ENCODE peak calls at places on chromosome 14, in six cellular contexts. X, S, Y, Q, W and A are unnamed samples. For H3K27me3, the result is how much of the 10 kb centered on the place peaks cover.

GRCh38 chr14:50347521-50347920 is 35.4 kb downstream of the DMAC2L start:
- DNase-seq in X (no peak), S (no peak), Y (no peak), Q (peak), W (no peak), A (no peak)

GRCh38 chr14:102078344-102078743 is 8.5 kb downstream of the HSP90AA1 start:
- DNase-seq in X (no peak), S (no peak), Y (no peak), Q (no peak), W (no peak), A (no peak)

GRCh38 chr14:96997996-96998395 is 200.8 kb downstream of the VRK1 start:
- DNase-seq in X (no peak), S (no peak), Y (no peak), Q (no peak), W (no peak), A (no peak)

GRCh38 chr14:57833304-57833703 is 32.6 kb downstream of the SLC35F4 start:
- DNase-seq in X (no peak), S (no peak), Y (peak), Q (no peak), W (no peak), A (peak)

GRCh38 chr14:62117718-62118164 is 355.5 kb downstream of the SNAPC1 start:
- DNase-seq in X (no peak), S (no peak), Y (no peak), Q (no peak), W (no peak), A (no peak)

GRCh38 chr14:24816011-24816928 is 182.3 kb upstream of the GZMB start:
- DNase-seq in X (peak), S (no peak), Y (no peak), Q (no peak), W (peak), A (no peak)

GRCh38 chr14:22650960-22651521 is 6.9 kb upstream of the OR6J1 start:
- DNase-seq in X (no peak), S (no peak), Y (no peak), Q (no peak), W (no peak), A (no peak)

GRCh38 chr14:22752422-22752821 is 14.1 kb upstream of the OXA1L start:
- DNase-seq in X (no peak), S (no peak), Y (no peak), Q (no peak), W (no peak), A (no peak)

GRCh38 chr14:60164404-60164716 is 838 bp downstream of the DHRS7 start:
- DNase-seq in X (no peak), S (no peak), Y (no peak), Q (no peak), W (no peak), A (no peak)

GRCh38 chr14:32702571-32702970 is 236.1 kb upstream of the NPAS3 start:
- DNase-seq in X (no peak), S (peak), Y (peak), Q (no peak), W (peak), A (peak)

GRCh38 chr14:96158735-96159134 is 45.9 kb upstream of the BDKRB2 start:
- DNase-seq in X (no peak), S (no peak), Y (no peak), Q (no peak), W (no peak), A (no peak)

GRCh38 chr14:31902002-31902401 is 175.1 kb upstream of the ARHGAP5 start:
- DNase-seq in X (no peak), S (no peak), Y (no peak), Q (no peak), W (no peak), A (no peak)

DNA sequence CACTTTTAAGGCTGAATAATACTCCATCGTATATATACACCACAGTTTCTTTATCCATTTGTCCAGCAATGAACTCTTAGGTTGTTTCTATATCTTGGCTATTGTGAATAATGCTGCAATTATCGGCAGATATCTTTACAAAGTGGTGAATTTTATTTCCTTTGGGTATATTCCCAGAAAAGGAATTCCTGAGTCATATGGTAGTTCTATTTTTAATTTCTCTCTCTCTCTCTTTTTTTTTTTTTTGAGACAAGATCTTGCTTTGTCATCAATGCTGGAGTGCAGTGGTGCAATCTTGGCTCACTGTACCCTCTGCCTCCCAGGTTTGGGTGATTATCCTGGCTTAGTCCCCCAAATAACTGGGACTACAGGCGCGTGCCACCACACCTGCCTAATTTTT is 98.6 kb downstream of the EFCAB11 start:
- DNase-seq in X (no peak), S (no peak), Y (no peak), Q (no peak), W (no peak), A (no peak)
- H3K4me3 ChIP-seq in X (no peak), S (no peak), Y (no peak), Q (no peak), W (no peak), A (no peak)

GRCh38 chr14:105478624-105479305 is 4.1 kb downstream of the CRIP2 start:
- DNase-seq in X (no peak), S (no peak), Y (no peak), Q (no peak), W (no peak), A (no peak)
- H3K27me3 ChIP-seq in X (under half), S (under half), Y (under half), Q (under half), W (under half), A (under half)

DNA sequence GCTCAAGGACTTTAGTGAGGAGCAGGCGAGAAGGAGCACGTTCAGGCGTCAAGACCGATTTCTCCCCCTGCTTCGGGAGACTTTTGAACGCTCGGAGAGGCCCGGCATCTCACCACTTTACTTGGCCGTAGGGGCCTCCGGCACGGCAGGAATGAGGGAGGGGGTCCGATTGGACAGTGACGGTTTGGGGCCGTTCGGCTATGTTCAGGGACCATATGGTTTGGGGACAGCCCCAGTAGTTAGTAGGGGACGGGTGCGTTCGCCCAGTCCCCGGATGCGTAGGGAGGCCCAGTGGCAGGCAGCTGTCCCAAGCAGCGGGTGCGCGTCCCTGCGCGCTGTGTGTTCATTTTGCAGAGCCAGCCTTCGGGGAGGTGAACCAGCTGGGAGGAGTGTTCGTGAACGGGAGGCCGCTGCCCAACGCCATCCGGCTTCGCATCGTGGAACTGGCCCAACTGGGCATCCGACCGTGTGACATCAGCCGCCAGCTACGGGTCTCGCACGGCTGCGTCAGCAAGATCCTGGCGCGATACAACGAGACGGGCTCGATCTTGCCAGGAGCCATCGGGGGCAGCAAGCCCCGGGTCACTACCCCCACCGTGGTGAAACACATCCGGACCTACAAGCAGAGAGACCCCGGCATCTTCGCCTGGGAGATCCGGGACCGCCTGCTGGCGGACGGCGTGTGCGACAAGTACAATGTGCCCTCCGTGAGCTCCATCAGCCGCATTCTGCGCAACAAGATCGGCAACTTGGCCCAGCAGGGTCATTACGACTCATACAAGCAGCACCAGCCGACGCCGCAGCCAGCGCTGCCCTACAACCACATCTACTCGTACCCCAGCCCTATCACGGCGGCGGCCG is 1.1 kb downstream of the PAX9 start:
- DNase-seq in X (peak), S (no peak), Y (no peak), Q (no peak), W (no peak), A (no peak)
- H3K4me3 ChIP-seq in X (no peak), S (peak), Y (peak), Q (peak), W (peak), A (peak)

DNA sequence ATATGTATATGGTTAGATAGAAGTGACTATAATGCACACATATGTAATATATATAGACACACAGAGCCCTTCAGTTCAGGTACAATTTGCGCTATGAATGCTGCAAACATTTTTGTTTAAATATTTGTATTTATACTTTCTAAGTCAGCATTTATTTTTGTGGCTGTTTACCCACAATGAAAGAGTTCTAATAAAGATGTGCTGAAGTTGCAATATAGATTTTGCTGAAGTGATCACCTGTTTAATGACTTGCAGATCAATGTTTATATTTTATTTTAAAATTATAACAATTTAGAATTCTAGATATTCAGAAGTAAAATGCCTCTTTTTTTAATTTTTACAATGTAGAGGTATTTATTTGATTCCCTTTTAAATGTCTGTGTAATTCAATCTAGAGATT is 3.5 kb downstream of the FOXG1 start:
- DNase-seq in X (no peak), S (no peak), Y (no peak), Q (no peak), W (no peak), A (no peak)
- H3K27me3 ChIP-seq in X (half or more), S (under half), Y (under half), Q (under half), W (half or more), A (under half)

DNA sequence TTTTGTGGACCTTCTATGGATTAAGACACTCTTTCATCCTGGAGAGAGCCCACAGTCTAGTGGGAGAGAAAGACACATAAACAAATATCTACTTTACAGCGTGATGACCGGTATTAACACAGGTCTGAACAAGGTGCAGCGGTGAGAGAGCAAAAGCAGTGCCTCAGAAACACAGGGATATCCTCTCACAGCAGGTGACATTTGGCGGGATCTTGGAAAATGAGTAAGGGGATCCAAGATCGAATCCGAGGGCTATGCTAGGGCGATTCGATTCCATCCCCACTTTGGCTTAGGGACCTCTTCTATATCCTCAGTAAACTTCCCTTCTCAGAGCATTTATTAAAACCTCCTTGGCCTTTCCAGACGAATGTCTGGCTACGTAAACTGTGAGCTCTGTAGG is 690 bp downstream of the ATP6V1D start:
- DNase-seq in X (no peak), S (no peak), Y (no peak), Q (no peak), W (no peak), A (no peak)
- H3K4me3 ChIP-seq in X (peak), S (peak), Y (peak), Q (peak), W (peak), A (peak)

DNA sequence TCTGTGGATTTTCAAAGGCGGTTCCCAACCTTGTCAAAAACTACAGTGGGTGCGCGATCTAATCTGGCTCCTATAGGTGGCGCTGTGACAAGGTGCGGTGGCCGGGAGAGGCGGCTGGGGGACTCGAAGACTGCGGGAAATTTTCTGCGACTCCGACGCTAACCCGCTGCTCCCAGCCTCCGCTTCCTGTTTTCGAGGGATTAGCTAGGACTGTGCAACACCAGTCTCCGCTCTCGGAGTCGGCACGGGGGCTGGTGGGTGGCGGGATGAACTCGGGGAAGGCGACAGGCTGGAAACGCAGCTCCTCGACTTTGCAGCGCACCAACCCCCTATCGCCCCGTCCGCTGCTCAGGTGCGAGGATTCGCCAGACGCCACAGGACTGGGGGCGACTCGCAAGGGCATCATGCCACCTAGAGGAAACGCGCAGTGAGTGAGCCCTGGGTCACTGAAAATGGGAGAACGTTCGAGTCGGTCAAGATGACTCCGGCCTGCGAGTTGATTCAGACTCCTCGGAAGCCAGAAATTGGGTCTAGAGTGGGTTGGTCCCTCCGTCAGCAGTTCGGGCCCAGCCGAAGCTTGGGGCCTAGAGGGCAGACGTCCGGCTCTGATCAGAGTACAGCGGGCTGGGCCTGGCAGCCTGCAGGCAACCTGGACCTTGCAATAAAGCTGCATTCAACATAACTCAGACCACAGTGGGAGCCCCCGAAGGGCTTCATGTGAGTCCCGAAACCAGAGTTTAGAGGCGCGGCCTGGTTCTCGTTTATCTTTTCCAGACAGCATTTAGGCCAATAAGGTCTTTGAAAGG is 5.5 kb upstream of the PAX9 start:
- DNase-seq in X (peak), S (no peak), Y (no peak), Q (no peak), W (no peak), A (no peak)
- H3K27me3 ChIP-seq in X (half or more), S (half or more), Y (under half), Q (under half), W (half or more), A (under half)